ENCODE peak calls at places on chromosome 5, in five cellular contexts. Q is neural crest cell; O is activated T-cell treated with anti-CD3 and anti-CD28 coated beads, Interleukin-2, amount 50 U/mL, for 24 hours; D is LHCN-M2; L is ascending aorta. Y is an unnamed sample.

GRCh38 chr5:532521-533242 is 8.4 kb upstream of the SLC9A3 start:
- DNase-seq in Q (no peak), L (no peak), O (no peak), D (no peak), Y (no peak)

GRCh38 chr5:129460951-129461815 is 1.1 kb downstream of the ADAMTS19 start:
- DNase-seq in D (peak; percentile 2), L (no peak), O (no peak), Q (peak; percentile 39), Y (peak; percentile 9)

GRCh38 chr5:181191526-181192336 is 13.3 kb downstream of the TRIM7 start:
- DNase-seq in Q (peak; percentile 97), D (peak; percentile 95), O (peak; percentile 100), L (peak; percentile 86), Y (peak; percentile 94)

GRCh38 chr5:81303563-81303962 is 2.2 kb downstream of the ZCCHC9 start:
- DNase-seq in L (no peak), D (peak; percentile 85), Q (no peak), O (no peak), Y (peak; percentile 96)

GRCh38 chr5:122264610-122265009 is 47.4 kb upstream of the SNCAIP start:
- DNase-seq in O (no peak), D (peak; percentile 1), Q (no peak), L (no peak), Y (no peak)

GRCh38 chr5:128036961-128037360 is 46.6 kb upstream of the SLC12A2 start:
- DNase-seq in Q (no peak), D (no peak), O (no peak), L (no peak), Y (peak; percentile 84)

GRCh38 chr5:42495908-42496307 is 72.7 kb downstream of the GHR start:
- DNase-seq in L (no peak), D (no peak), O (no peak), Q (no peak), Y (peak; percentile 12)

GRCh38 chr5:171367424-171368370 is 20.0 kb upstream of the NPM1 start:
- DNase-seq in D (peak; percentile 56), L (no peak), Q (no peak), O (no peak), Y (peak; percentile 91)

GRCh38 chr5:55535199-55535905 is 588 bp upstream of the PLPP1 start:
- DNase-seq in O (no peak), Q (no peak), D (no peak), L (no peak), Y (no peak)

GRCh38 chr5:44336708-44337107 is 52.5 kb downstream of the FGF10 start:
- DNase-seq in D (no peak), L (no peak), O (no peak), Q (no peak), Y (no peak)

GRCh38 chr5:150163547-150164059 is 3.0 kb upstream of the CDX1 start:
- DNase-seq in O (no peak), Q (peak; percentile 41), D (no peak), L (no peak), Y (no peak)

GRCh38 chr5:84550222-84550621 is 165.5 kb upstream of the EDIL3 start:
- DNase-seq in Q (no peak), L (no peak), D (no peak), O (no peak), Y (no peak)

GRCh38 chr5:177133119-177133844 is at the start of gene NSD1:
- DNase-seq in Q (peak; percentile 77), D (peak; percentile 82), L (peak; percentile 60), O (peak; percentile 94), Y (peak; percentile 93)

GRCh38 chr5:103512506-103512905 is 50.1 kb downstream of the NUDT12 start:
- DNase-seq in Q (no peak), D (no peak), L (no peak), O (no peak), Y (no peak)

GRCh38 chr5:172801184-172801671 is 30.2 kb upstream of the DUSP1 start:
- DNase-seq in Q (no peak), L (no peak), O (no peak), D (peak; percentile 70), Y (peak; percentile 97)

GRCh38 chr5:124995451-124995850 is 249.0 kb upstream of the ZNF608 start:
- DNase-seq in Q (no peak), D (peak; percentile 36), O (no peak), L (no peak), Y (peak; percentile 84)

GRCh38 chr5:180090769-180091546 is 19.4 kb upstream of the RNF130 start:
- DNase-seq in D (peak; percentile 48), Q (peak; percentile 35), O (no peak), L (no peak), Y (peak; percentile 48)